ENCODE peak calls at places on chromosomes 12 and 14, in eight cellular contexts. X is lower lobe of right lung, L is pancreas, O is fibroblast of lung, J is right cardiac atrium, A is mammary epithelial cell, S is uterus, R is aorta. D is an unnamed sample.
A peak's percentile ranks its signal among the peaks of the same experiment; 100 is the strongest.

GRCh38 chr12:129826273-129826672 is 77.6 kb downstream of the TMEM132D start:
- DNase-seq in J (no peak), A (no peak), L (no peak), S (no peak), R (no peak), X (no peak), O (no peak), D (no peak)

GRCh38 chr12:11615481-11615880 is 34.0 kb upstream of the ETV6 start:
- DNase-seq in R (no peak), X (no peak), L (no peak), S (no peak), J (no peak), O (no peak), A (no peak), D (no peak)

GRCh38 chr14:105088812-105089745 is 23.8 kb upstream of the GPR132 start:
- DNase-seq in X (no peak), J (peak; percentile 68), A (no peak), S (no peak), O (peak; percentile 38), R (peak; percentile 75), L (peak; percentile 14), D (no peak)

GRCh38 chr14:72836085-72836484 is 57.8 kb downstream of the DPF3 start:
- DNase-seq in A (no peak), L (no peak), R (no peak), O (no peak), J (no peak), X (no peak), S (no peak), D (no peak)

GRCh38 chr12:120264511-120265202 is 873 bp downstream of the PXN start:
- DNase-seq in J (no peak), A (peak; percentile 95), L (no peak), O (no peak), S (peak; percentile 36), X (no peak), R (no peak), D (no peak)

GRCh38 chr12:104011265-104011664 is 38.7 kb downstream of the GLT8D2 start:
- DNase-seq in X (no peak), S (no peak), R (no peak), J (no peak), O (peak; percentile 90), L (no peak), A (peak; percentile 88), D (peak; percentile 84)

GRCh38 chr12:116370004-116370404 is 92.5 kb upstream of the MED13L start:
- DNase-seq in X (no peak), L (no peak), R (no peak), O (peak; percentile 55), A (no peak), S (no peak), J (no peak), D (peak; percentile 89)

GRCh38 chr14:92945959-92946846 is 23.3 kb downstream of the CHGA start:
- DNase-seq in A (peak; percentile 48), S (peak; percentile 47), O (peak; percentile 57), X (peak; percentile 78), J (peak; percentile 84), R (no peak), L (peak; percentile 44), D (peak; percentile 70)

GRCh38 chr14:73634333-73634833 is 10.4 kb upstream of the DNAL1 start:
- DNase-seq in J (peak; percentile 76), O (no peak), X (peak; percentile 55), L (no peak), S (no peak), A (no peak), R (no peak), D (peak; percentile 43)

GRCh38 chr14:40122978-40123648 is 690.9 kb upstream of the FBXO33 start:
- DNase-seq in J (no peak), A (no peak), X (no peak), R (no peak), O (no peak), L (no peak), S (no peak), D (no peak)

GRCh38 chr14:75972729-75973480 is 8.9 kb downstream of the TGFB3 start:
- DNase-seq in L (no peak), O (no peak), A (no peak), S (no peak), X (no peak), J (no peak), R (no peak), D (peak; percentile 44)

GRCh38 chr12:102462803-102463499 is 17.4 kb downstream of the IGF1 start:
- DNase-seq in A (no peak), S (no peak), O (peak; percentile 82), L (no peak), R (no peak), X (no peak), J (no peak), D (peak; percentile 53)

GRCh38 chr14:71142375-71143038 is 235.2 kb downstream of the PCNX1 start:
- DNase-seq in A (peak; percentile 94), L (no peak), X (no peak), J (no peak), S (no peak), R (no peak), O (peak; percentile 39), D (peak; percentile 93)

GRCh38 chr12:5220835-5221234 is 177.2 kb downstream of the KCNA5 start:
- DNase-seq in L (no peak), X (no peak), S (no peak), O (no peak), J (no peak), R (no peak), A (peak; percentile 55), D (no peak)

GRCh38 chr14:68910540-68910939 is 68.6 kb downstream of the ACTN1 start:
- DNase-seq in S (no peak), X (peak; percentile 4), J (no peak), A (no peak), L (no peak), O (no peak), R (no peak), D (no peak)

GRCh38 chr14:80705241-80705980 is 236.1 kb downstream of the CEP128 start:
- DNase-seq in O (no peak), X (no peak), J (no peak), S (no peak), L (no peak), R (no peak), A (peak; percentile 41), D (no peak)

GRCh38 chr12:53618340-53618739 is 7.8 kb downstream of the ATF7 start:
- DNase-seq in S (no peak), A (no peak), X (no peak), L (no peak), R (no peak), O (no peak), J (no peak), D (no peak)

GRCh38 chr14:91171291-91171690 is 57.4 kb downstream of the DGLUCY start:
- DNase-seq in L (no peak), X (no peak), S (no peak), A (no peak), O (no peak), J (peak; percentile 90), R (no peak), D (no peak)
- H3K27ac ChIP-seq in L (no peak overlapping the region), X (no peak overlapping the region), S (peak overlapping the region; percentile 28), A (no peak overlapping the region), O (no peak overlapping the region), J (peak overlapping the region; percentile 52), R (no peak overlapping the region), D (no peak overlapping the region)

DNA sequence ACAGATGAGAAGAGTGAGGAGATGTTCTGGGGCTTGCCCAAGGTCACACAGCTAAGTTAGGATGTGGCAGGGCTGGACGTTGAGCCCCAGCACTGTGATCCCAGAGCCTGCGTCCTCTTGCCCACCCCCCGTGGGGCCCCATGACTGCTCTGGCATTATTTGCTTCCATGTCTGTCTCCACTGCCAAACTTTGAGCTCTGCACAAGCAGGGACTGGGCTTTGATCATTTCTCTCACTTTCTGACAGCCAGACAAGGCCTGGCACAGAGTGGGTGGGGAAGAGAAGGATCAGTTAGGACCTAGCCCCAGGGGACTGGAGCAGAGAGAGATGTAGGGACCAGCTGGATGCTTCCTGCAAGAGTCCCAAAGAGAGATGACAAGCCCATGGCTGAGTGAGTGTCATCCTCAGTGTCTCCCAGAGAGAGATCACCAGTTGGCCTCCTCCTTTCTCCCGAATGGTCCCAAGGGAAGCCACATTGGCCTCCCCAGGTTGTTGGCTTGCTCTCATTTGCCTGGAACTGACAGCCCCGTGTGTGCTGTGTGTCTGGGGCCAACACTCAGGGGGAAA is 126.7 kb upstream of the PWP1 start:
- DNase-seq in J (no peak), S (no peak), R (no peak), O (no peak), X (no peak), L (no peak), A (no peak), D (no peak)
- H3K9me3 ChIP-seq in J (no peaks in the 10 kb centered on the region), S (no peaks in the 10 kb centered on the region), R (no peaks in the 10 kb centered on the region), O (no peaks in the 10 kb centered on the region), X (no peaks in the 10 kb centered on the region), L (no peaks in the 10 kb centered on the region), A (no peaks in the 10 kb centered on the region), D (no peaks in the 10 kb centered on the region)

GRCh38 chr14:97264516-97265230 is 467.5 kb downstream of the VRK1 start:
- DNase-seq in X (no peak), J (no peak), O (no peak), A (no peak), R (no peak), S (no peak), L (no peak), D (no peak)

GRCh38 chr14:97266653-97267052 is 469.5 kb downstream of the VRK1 start:
- DNase-seq in X (no peak), O (no peak), L (no peak), R (no peak), A (no peak), S (no peak), J (no peak), D (no peak)

GRCh38 chr14:97262336-97262735 is 465.2 kb downstream of the VRK1 start:
- DNase-seq in O (no peak), X (no peak), L (no peak), S (no peak), R (no peak), A (no peak), J (no peak), D (no peak)

GRCh38 chr14:97270308-97270707 is 473.1 kb downstream of the VRK1 start:
- DNase-seq in X (no peak), L (no peak), J (no peak), A (no peak), O (no peak), S (no peak), R (no peak), D (no peak)

DNA sequence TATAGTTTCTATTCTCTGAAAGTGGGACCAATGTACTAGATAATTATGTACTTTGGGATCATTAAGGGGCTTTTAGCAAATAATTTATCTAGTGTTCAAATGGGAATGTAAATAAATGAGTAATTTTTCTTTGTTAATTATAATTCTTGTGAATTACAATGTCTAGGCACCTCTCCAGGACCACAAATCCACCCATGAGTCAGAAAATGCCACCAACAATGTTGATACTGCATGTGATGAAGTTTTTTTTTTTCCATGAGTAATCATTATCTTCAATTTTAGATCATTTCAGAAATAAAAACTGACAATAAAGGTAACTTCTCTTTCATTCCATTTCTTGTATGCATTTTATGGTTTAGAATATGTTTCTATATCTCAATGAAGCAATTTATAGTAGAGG is 470.3 kb downstream of the VRK1 start:
- DNase-seq in J (no peak), L (no peak), R (no peak), O (no peak), X (no peak), A (no peak), S (no peak), D (no peak)
- H3K27ac ChIP-seq in J (no peak overlapping the region), L (no peak overlapping the region), R (no peak overlapping the region), O (no peak overlapping the region), X (no peak overlapping the region), A (no peak overlapping the region), S (no peak overlapping the region), D (no peak overlapping the region)

GRCh38 chr14:59009967-59010366 is 178.5 kb upstream of the DAAM1 start:
- DNase-seq in L (no peak), R (no peak), X (no peak), O (no peak), S (no peak), A (no peak), J (no peak), D (no peak)

GRCh38 chr14:59004012-59004411 is 184.5 kb upstream of the DAAM1 start:
- DNase-seq in L (no peak), S (no peak), X (no peak), J (no peak), A (no peak), O (peak; percentile 14), R (no peak), D (peak; percentile 14)
- H3K9me3 ChIP-seq in L (no peaks in the 10 kb centered on the region), S (no peaks in the 10 kb centered on the region), X (no peaks in the 10 kb centered on the region), J (no peaks in the 10 kb centered on the region), A (no peaks in the 10 kb centered on the region), O (no peaks in the 10 kb centered on the region), R (no peaks in the 10 kb centered on the region), D (no peaks in the 10 kb centered on the region)

D was measured in cardiac muscle cell.